ENCODE peak calls at places on chromosome 13, in five cellular contexts. One of them, this sample, is unnamed.

GRCh38 chr13:45143346-45143751 is 23.0 kb downstream of the GTF2F2 start:
- DNase-seq in ovary: no peak
- DNase-seq in breast epithelium: no peak
- DNase-seq in cardiac fibroblast: peak
- DNase-seq in tibial artery: no peak
- DNase-seq in this sample: no peak

GRCh38 chr13:84126671-84127171 is 244.4 kb upstream of the SLITRK1 start:
- DNase-seq in ovary: no peak
- DNase-seq in breast epithelium: no peak
- DNase-seq in cardiac fibroblast: no peak
- DNase-seq in tibial artery: no peak
- DNase-seq in this sample: no peak

GRCh38 chr13:33230178-33230881 is 55.2 kb downstream of the STARD13 start:
- DNase-seq in ovary: no peak
- DNase-seq in breast epithelium: no peak
- DNase-seq in cardiac fibroblast: peak
- DNase-seq in tibial artery: no peak
- DNase-seq in this sample: no peak

GRCh38 chr13:72970956-72971355 is 87.8 kb upstream of the KLF5 start:
- DNase-seq in ovary: no peak
- DNase-seq in breast epithelium: no peak
- DNase-seq in cardiac fibroblast: peak
- DNase-seq in tibial artery: no peak
- DNase-seq in this sample: no peak

GRCh38 chr13:109241160-109241559 is 545.2 kb downstream of the IRS2 start:
- DNase-seq in ovary: no peak
- DNase-seq in breast epithelium: no peak
- DNase-seq in cardiac fibroblast: peak
- DNase-seq in tibial artery: no peak
- DNase-seq in this sample: no peak

GRCh38 chr13:112172641-112173171 is 105.8 kb downstream of the SOX1 start:
- DNase-seq in ovary: no peak
- DNase-seq in breast epithelium: no peak
- DNase-seq in cardiac fibroblast: no peak
- DNase-seq in tibial artery: no peak
- DNase-seq in this sample: no peak

GRCh38 chr13:68368922-68369321 is 1138.8 kb upstream of the PCDH9 start:
- DNase-seq in ovary: no peak
- DNase-seq in breast epithelium: no peak
- DNase-seq in cardiac fibroblast: no peak
- DNase-seq in tibial artery: no peak
- DNase-seq in this sample: no peak

GRCh38 chr13:74136089-74136658 is 2.0 kb upstream of the KLF12 start:
- DNase-seq in ovary: peak
- DNase-seq in breast epithelium: peak
- DNase-seq in cardiac fibroblast: peak
- DNase-seq in tibial artery: peak
- DNase-seq in this sample: no peak

GRCh38 chr13:112814905-112815585 is 125.2 kb downstream of the ATP11A start:
- DNase-seq in ovary: no peak
- DNase-seq in breast epithelium: no peak
- DNase-seq in cardiac fibroblast: peak
- DNase-seq in tibial artery: no peak
- DNase-seq in this sample: no peak

GRCh38 chr13:55948175-55948574 is 1192.5 kb upstream of the PRR20A start:
- DNase-seq in ovary: no peak
- DNase-seq in breast epithelium: no peak
- DNase-seq in cardiac fibroblast: no peak
- DNase-seq in tibial artery: no peak
- DNase-seq in this sample: no peak

GRCh38 chr13:32039488-32040013 is 8.0 kb downstream of the FRY start:
- DNase-seq in ovary: no peak
- DNase-seq in breast epithelium: no peak
- DNase-seq in cardiac fibroblast: no peak
- DNase-seq in tibial artery: no peak
- DNase-seq in this sample: no peak

GRCh38 chr13:109816112-109816978 is 30.0 kb upstream of the IRS2 start:
- DNase-seq in ovary: no peak
- DNase-seq in breast epithelium: no peak
- DNase-seq in cardiac fibroblast: no peak
- DNase-seq in tibial artery: no peak
- DNase-seq in this sample: no peak

GRCh38 chr13:48858122-48858521 is 117.6 kb upstream of the FNDC3A start:
- DNase-seq in ovary: no peak
- DNase-seq in breast epithelium: no peak
- DNase-seq in cardiac fibroblast: no peak
- DNase-seq in tibial artery: no peak
- DNase-seq in this sample: no peak

GRCh38 chr13:50909605-50910482 is at the start of gene RNASEH2B:
- DNase-seq in ovary: peak
- DNase-seq in breast epithelium: peak
- DNase-seq in cardiac fibroblast: peak
- DNase-seq in tibial artery: peak
- DNase-seq in this sample: peak

GRCh38 chr13:76886292-76887061 is at the start of gene KCTD12:
- DNase-seq in ovary: peak
- DNase-seq in breast epithelium: peak
- DNase-seq in cardiac fibroblast: peak
- DNase-seq in tibial artery: peak
- DNase-seq in this sample: peak

GRCh38 chr13:78339927-78340326 is 263.4 kb downstream of the POU4F1 start:
- DNase-seq in ovary: no peak
- DNase-seq in breast epithelium: no peak
- DNase-seq in cardiac fibroblast: no peak
- DNase-seq in tibial artery: no peak
- DNase-seq in this sample: no peak

GRCh38 chr13:33319859-33320258 is 34.3 kb upstream of the STARD13 start:
- DNase-seq in ovary: no peak
- DNase-seq in breast epithelium: no peak
- DNase-seq in cardiac fibroblast: no peak
- DNase-seq in tibial artery: no peak
- DNase-seq in this sample: no peak

GRCh38 chr13:25980255-25980654 is 71.6 kb downstream of the SHISA2 start:
- DNase-seq in ovary: no peak
- DNase-seq in breast epithelium: no peak
- DNase-seq in cardiac fibroblast: peak
- DNase-seq in tibial artery: no peak
- DNase-seq in this sample: no peak

GRCh38 chr13:44815507-44816074 is 173.7 kb downstream of the NUFIP1 start:
- DNase-seq in ovary: peak
- DNase-seq in breast epithelium: no peak
- DNase-seq in cardiac fibroblast: peak
- DNase-seq in tibial artery: peak
- DNase-seq in this sample: peak

GRCh38 chr13:38391341-38391740 is 41.7 kb downstream of the UFM1 start:
- DNase-seq in ovary: no peak
- DNase-seq in breast epithelium: no peak
- DNase-seq in cardiac fibroblast: no peak
- DNase-seq in tibial artery: no peak
- DNase-seq in this sample: no peak

GRCh38 chr13:26949701-26950345 is 189.2 kb upstream of the GPR12 start:
- DNase-seq in ovary: no peak
- DNase-seq in breast epithelium: no peak
- DNase-seq in cardiac fibroblast: no peak
- DNase-seq in tibial artery: no peak
- DNase-seq in this sample: no peak

GRCh38 chr13:90270231-90270630 is 1077.3 kb upstream of the MIR17HG start:
- DNase-seq in ovary: no peak
- DNase-seq in breast epithelium: no peak
- DNase-seq in cardiac fibroblast: peak
- DNase-seq in tibial artery: no peak
- DNase-seq in this sample: no peak

DNA sequence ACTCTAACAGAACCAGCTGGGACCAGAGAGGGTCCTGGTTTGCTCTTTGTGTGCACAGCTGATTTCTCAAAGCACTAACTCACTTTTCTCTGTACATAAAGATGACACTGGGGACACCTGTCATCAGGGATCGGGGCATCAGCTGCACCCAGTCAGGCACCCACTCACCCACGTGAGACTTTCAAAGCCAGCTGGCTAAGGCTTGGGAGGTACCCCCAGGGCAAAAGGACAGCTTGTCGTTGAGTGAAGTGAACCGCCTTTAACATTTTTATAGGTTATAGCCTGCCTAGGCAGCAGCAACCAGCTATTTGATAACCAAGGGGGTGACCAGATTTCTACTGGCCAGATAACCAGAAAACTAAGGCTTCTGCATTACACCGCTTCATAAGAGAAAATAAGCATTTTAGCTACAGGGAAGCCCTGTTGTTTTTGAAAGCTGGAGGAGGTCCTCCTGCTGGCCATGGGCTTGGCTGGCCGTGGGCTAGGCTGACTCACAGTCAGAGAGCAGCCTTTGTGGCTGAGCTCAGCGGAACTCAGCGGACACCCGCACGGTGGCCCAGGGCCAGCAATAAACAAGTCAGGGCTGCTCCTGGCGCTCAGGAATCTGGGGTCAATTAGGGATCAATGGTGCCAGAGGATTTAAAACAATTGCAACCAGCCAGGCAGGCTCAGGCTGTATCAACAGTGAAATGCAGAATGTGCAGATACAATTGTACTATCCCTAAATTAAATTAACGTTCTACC is 57.1 kb downstream of the ALOX5AP start:
- DNase-seq in ovary: peak
- DNase-seq in breast epithelium: peak
- DNase-seq in cardiac fibroblast: peak
- DNase-seq in tibial artery: peak
- DNase-seq in this sample: peak
- TF ChIP-seq CTCF in ovary: peak
- TF ChIP-seq CTCF in breast epithelium: peak
- TF ChIP-seq CTCF in cardiac fibroblast: peak
- TF ChIP-seq CTCF in tibial artery: peak
- TF ChIP-seq CTCF in this sample: no peak

DNA sequence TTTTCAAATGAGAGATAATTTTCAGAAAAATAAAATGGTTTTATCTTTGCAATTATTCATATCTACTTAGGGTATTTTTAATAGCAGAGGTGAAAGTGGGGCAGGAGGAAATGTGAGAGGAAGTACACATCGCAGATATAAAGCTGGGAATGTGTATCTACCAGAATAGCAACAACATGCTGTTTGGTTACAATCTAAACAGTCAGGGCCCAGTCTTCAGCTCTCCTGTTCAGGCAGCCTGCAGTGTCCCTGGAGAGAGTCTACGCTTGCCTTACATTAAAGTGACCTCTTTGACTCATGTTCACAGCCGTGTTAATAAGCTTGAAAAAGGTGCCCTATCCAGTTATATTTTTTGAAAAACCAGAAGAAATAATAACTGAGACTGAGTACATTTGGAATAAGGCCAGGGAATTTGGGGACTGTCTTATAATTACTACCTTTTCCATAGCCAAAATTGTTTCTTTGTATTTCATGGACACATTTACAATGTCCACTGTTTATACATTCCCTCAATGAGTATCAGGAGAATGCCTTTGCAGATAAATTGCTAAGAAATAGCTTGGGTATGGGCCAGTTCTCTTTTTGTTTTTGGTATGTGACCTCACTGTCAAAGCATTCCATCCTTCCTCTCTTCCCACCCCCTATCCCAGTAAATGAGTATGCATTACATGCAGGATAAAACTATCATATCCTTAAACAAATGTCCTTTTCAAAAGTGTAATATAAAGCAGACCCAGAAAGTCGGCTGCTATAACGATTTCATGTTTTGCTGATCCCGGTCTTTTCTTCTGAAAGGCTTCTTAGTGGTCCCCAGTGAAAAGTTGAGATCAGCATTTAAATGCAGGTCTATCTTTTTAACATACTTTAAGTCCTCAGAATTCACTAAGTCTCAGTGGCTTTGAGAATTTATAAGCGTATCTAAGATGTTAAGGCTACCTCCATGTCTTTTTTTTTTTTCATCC is 82.6 kb downstream of the PCDH9 start:
- DNase-seq in ovary: no peak
- DNase-seq in breast epithelium: no peak
- DNase-seq in cardiac fibroblast: peak
- DNase-seq in tibial artery: no peak
- DNase-seq in this sample: no peak
- H3K4me3 ChIP-seq in ovary: no peak
- H3K4me3 ChIP-seq in breast epithelium: no peak
- H3K4me3 ChIP-seq in cardiac fibroblast: no peak
- H3K4me3 ChIP-seq in tibial artery: no peak
- H3K4me3 ChIP-seq in this sample: no peak

GRCh38 chr13:111045170-111045569 is 69.9 kb upstream of the ARHGEF7 start:
- DNase-seq in ovary: no peak
- DNase-seq in breast epithelium: no peak
- DNase-seq in cardiac fibroblast: no peak
- DNase-seq in tibial artery: no peak
- DNase-seq in this sample: no peak

GRCh38 chr13:111048387-111048786 is 66.7 kb upstream of the ARHGEF7 start:
- DNase-seq in ovary: no peak
- DNase-seq in breast epithelium: no peak
- DNase-seq in cardiac fibroblast: no peak
- DNase-seq in tibial artery: no peak
- DNase-seq in this sample: no peak

GRCh38 chr13:111047326-111047725 is 67.8 kb upstream of the ARHGEF7 start:
- DNase-seq in ovary: no peak
- DNase-seq in breast epithelium: no peak
- DNase-seq in cardiac fibroblast: no peak
- DNase-seq in tibial artery: no peak
- DNase-seq in this sample: peak

GRCh38 chr13:111044087-111044830 is 70.9 kb upstream of the ARHGEF7 start:
- DNase-seq in ovary: no peak
- DNase-seq in breast epithelium: no peak
- DNase-seq in cardiac fibroblast: no peak
- DNase-seq in tibial artery: no peak
- DNase-seq in this sample: no peak

DNA sequence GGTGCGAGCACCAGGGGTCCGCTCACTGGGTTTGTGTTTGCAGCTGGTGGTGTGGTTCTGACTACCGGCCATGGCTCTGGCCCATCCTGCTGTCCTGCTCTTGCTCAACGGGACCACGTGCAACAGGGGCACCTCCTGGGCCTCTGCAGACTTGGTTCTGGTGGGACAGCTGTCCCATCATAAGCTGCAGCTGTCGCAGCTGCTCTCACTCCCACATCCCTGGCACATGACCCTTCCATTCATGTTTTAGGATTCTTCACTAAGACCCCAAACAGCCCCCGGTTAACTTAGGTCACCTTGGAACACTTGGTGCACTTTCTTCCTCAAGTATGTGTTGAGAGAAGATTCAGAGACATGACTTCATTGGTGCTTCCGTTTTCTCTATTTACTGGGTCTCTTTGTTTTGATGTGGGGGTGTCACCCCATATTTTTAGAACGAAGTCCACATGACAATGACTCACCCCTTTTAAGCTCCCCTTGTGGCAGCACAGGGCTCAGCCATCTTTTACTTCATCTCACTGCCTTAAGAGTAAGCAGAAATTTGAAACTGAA is 68.4 kb upstream of the ARHGEF7 start:
- DNase-seq in ovary: no peak
- DNase-seq in breast epithelium: no peak
- DNase-seq in cardiac fibroblast: peak
- DNase-seq in tibial artery: no peak
- DNase-seq in this sample: peak
- TF ChIP-seq CTCF in ovary: no peak
- TF ChIP-seq CTCF in breast epithelium: no peak
- TF ChIP-seq CTCF in cardiac fibroblast: peak
- TF ChIP-seq CTCF in tibial artery: peak
- TF ChIP-seq CTCF in this sample: no peak

GRCh38 chr13:66994498-66995365 is 235.4 kb downstream of the PCDH9 start:
- DNase-seq in ovary: no peak
- DNase-seq in breast epithelium: no peak
- DNase-seq in cardiac fibroblast: no peak
- DNase-seq in tibial artery: no peak
- DNase-seq in this sample: no peak
- H3K4me3 ChIP-seq in ovary: no peak
- H3K4me3 ChIP-seq in breast epithelium: peak
- H3K4me3 ChIP-seq in cardiac fibroblast: no peak
- H3K4me3 ChIP-seq in tibial artery: peak
- H3K4me3 ChIP-seq in this sample: no peak

GRCh38 chr13:99196466-99197256 is 4.0 kb upstream of the UBAC2 start:
- DNase-seq in ovary: no peak
- DNase-seq in breast epithelium: no peak
- DNase-seq in cardiac fibroblast: no peak
- DNase-seq in tibial artery: no peak
- DNase-seq in this sample: no peak
- TF ChIP-seq CTCF in ovary: no peak
- TF ChIP-seq CTCF in breast epithelium: no peak
- TF ChIP-seq CTCF in cardiac fibroblast: no peak
- TF ChIP-seq CTCF in tibial artery: no peak
- TF ChIP-seq CTCF in this sample: no peak